ENCODE peak calls at places on chromosomes 7 and 10, in seven cellular contexts. I is NCI-H2081; F is Right ventricle myocardium inferior; M is NCI-H345; Z is heart right ventricle; D is neural crest cell; G is CD8-positive, alpha-beta T cell. T is an unnamed sample.

GRCh38 chr7:35975851-35976454 is 175.1 kb downstream of the SEPTIN7 start:
- DNase-seq in G (peak; percentile 43), M (peak; percentile 80), Z (peak; percentile 62), F (no peak), D (peak; percentile 53), I (peak; percentile 75), T (no peak)

GRCh38 chr7:81447351-81447952 is 322.4 kb downstream of the HGF start:
- DNase-seq in F (no peak), M (peak; percentile 49), G (no peak), Z (no peak), D (no peak), I (peak; percentile 65), T (no peak)

GRCh38 chr7:95527033-95527775 is 41.5 kb downstream of the ASB4 start:
- DNase-seq in G (no peak), M (peak; percentile 60), Z (peak; percentile 65), F (no peak), I (peak; percentile 77), D (peak; percentile 67), T (no peak)

GRCh38 chr7:29299986-29300609 is 105.5 kb downstream of the CHN2 start:
- DNase-seq in Z (no peak), G (no peak), D (no peak), M (no peak), F (no peak), I (no peak), T (no peak)

GRCh38 chr10:13815766-13816165 is 229.0 kb downstream of the PRPF18 start:
- DNase-seq in M (no peak), D (no peak), G (no peak), F (no peak), I (no peak), Z (no peak), T (no peak)

GRCh38 chr7:158406817-158407216 is 180.8 kb downstream of the PTPRN2 start:
- DNase-seq in Z (no peak), G (no peak), D (no peak), I (no peak), F (no peak), M (no peak), T (no peak)

GRCh38 chr10:101837753-101838152 is 5.8 kb downstream of the KCNIP2 start:
- DNase-seq in Z (no peak), D (no peak), F (no peak), G (no peak), I (no peak), M (no peak), T (no peak)

GRCh38 chr7:91201731-91202130 is 62.5 kb upstream of the FZD1 start:
- DNase-seq in D (no peak), Z (no peak), G (no peak), F (no peak), M (peak; percentile 58), I (peak; percentile 35), T (no peak)

GRCh38 chr7:115113776-115114175 is 191.9 kb downstream of the MDFIC start:
- DNase-seq in D (no peak), Z (no peak), F (no peak), G (no peak), I (no peak), M (no peak), T (no peak)

GRCh38 chr10:17586741-17587720 is 30.1 kb downstream of the HACD1 start:
- DNase-seq in I (no peak), Z (no peak), G (no peak), M (no peak), D (no peak), F (no peak), T (no peak)

GRCh38 chr7:44111759-44112158 is 7.6 kb downstream of the AEBP1 start:
- DNase-seq in D (no peak), M (peak; percentile 33), Z (no peak), F (peak; percentile 64), G (no peak), I (no peak), T (no peak)

GRCh38 chr10:94443549-94443948 is 41.2 kb downstream of the TBC1D12 start:
- DNase-seq in Z (no peak), F (no peak), M (no peak), G (no peak), I (no peak), D (no peak), T (no peak)

GRCh38 chr10:71272122-71272771 is 46.8 kb upstream of the SLC29A3 start:
- DNase-seq in I (no peak), M (no peak), G (no peak), F (peak; percentile 54), Z (no peak), D (no peak), T (no peak)

GRCh38 chr10:34231441-34232180 is 583.5 kb downstream of the PARD3 start:
- DNase-seq in G (no peak), Z (peak; percentile 13), M (no peak), F (no peak), D (no peak), I (no peak), T (no peak)

GRCh38 chr7:46218461-46219202 is 297.6 kb upstream of the IGFBP3 start:
- DNase-seq in M (no peak), Z (peak; percentile 39), F (no peak), I (no peak), G (no peak), D (no peak), T (no peak)

GRCh38 chr7:155983176-155983815 is 171.0 kb upstream of the SHH start:
- DNase-seq in Z (no peak), G (no peak), I (no peak), D (no peak), M (no peak), F (no peak), T (no peak)

GRCh38 chr10:84296071-84296981 is 32.1 kb upstream of the CCSER2 start:
- DNase-seq in F (no peak), D (no peak), G (no peak), I (no peak), Z (peak; percentile 21), M (no peak), T (no peak)

GRCh38 chr7:129454249-129454551 is 20.0 kb downstream of the STRIP2 start:
- DNase-seq in D (no peak), Z (no peak), I (no peak), F (no peak), G (no peak), M (no peak), T (no peak)

GRCh38 chr7:107201795-107202450 is 33.1 kb downstream of the HBP1 start:
- DNase-seq in I (peak; percentile 75), F (no peak), D (no peak), G (no peak), M (peak; percentile 51), Z (peak; percentile 51), T (no peak)

GRCh38 chr10:44963772-44964633 is 4.4 kb downstream of the RASSF4 start:
- DNase-seq in D (peak; percentile 67), F (peak; percentile 93), Z (peak; percentile 65), G (no peak), M (no peak), I (no peak), T (peak; percentile 85)